ENCODE peak calls at places on chromosomes 5 and 9, in eight cellular contexts. N, B, V, P, D, G, Q and S are unnamed samples.

GRCh38 chr5:35651002-35651756 is 33.5 kb downstream of the SPEF2 start:
- DNase-seq in N (peak), B (peak), V (peak), P (peak), D (no peak), G (no peak), Q (no peak), S (peak)

GRCh38 chr5:155004138-155004744 is 9.3 kb upstream of the KIF4B start:
- DNase-seq in N (no peak), B (peak), V (no peak), P (no peak), D (no peak), G (peak), Q (no peak), S (no peak)

GRCh38 chr5:148973455-148973854 is 89.4 kb downstream of the SH3TC2 start:
- DNase-seq in N (no peak), B (no peak), V (no peak), P (no peak), D (no peak), G (no peak), Q (no peak), S (no peak)

GRCh38 chr5:36492998-36493655 is 113.3 kb upstream of the SLC1A3 start:
- DNase-seq in N (no peak), B (no peak), V (no peak), P (no peak), D (no peak), G (no peak), Q (no peak), S (no peak)

GRCh38 chr5:136222575-136223235 is 29.7 kb upstream of the SMIM32 start:
- DNase-seq in N (no peak), B (no peak), V (peak), P (no peak), D (no peak), G (no peak), Q (no peak), S (no peak)

GRCh38 chr5:56974241-56974640 is 22.3 kb upstream of the MIER3 start:
- DNase-seq in N (no peak), B (no peak), V (no peak), P (no peak), D (no peak), G (no peak), Q (no peak), S (no peak)

GRCh38 chr5:94017579-94017978 is 276.2 kb upstream of the POU5F2 start:
- DNase-seq in N (no peak), B (no peak), V (no peak), P (no peak), D (no peak), G (no peak), Q (no peak), S (no peak)

GRCh38 chr5:74324556-74324955 is 316.0 kb downstream of the ENC1 start:
- DNase-seq in N (no peak), B (no peak), V (no peak), P (no peak), D (no peak), G (no peak), Q (no peak), S (no peak)

GRCh38 chr5:8114597-8115266 is 245.8 kb downstream of the MTRR start:
- DNase-seq in N (no peak), B (no peak), V (no peak), P (no peak), D (no peak), G (no peak), Q (no peak), S (no peak)

GRCh38 chr5:442335-443238 is at the start of gene EXOC3:
- DNase-seq in N (no peak), B (peak), V (peak), P (peak), D (peak), G (peak), Q (peak), S (peak)

GRCh38 chr5:36870399-36871040 is 6.0 kb upstream of the NIPBL start:
- DNase-seq in N (no peak), B (peak), V (peak), P (no peak), D (no peak), G (no peak), Q (no peak), S (no peak)

GRCh38 chr9:134007571-134007970 is 15.4 kb upstream of the VAV2 start:
- DNase-seq in N (no peak), B (no peak), V (no peak), P (no peak), D (no peak), G (no peak), Q (no peak), S (no peak)

GRCh38 chr5:163434410-163434866 is 3.0 kb upstream of the CCNG1 start:
- DNase-seq in N (peak), B (no peak), V (no peak), P (no peak), D (no peak), G (no peak), Q (no peak), S (no peak)

GRCh38 chr5:1388383-1388967 is 43.6 kb upstream of the CLPTM1L start:
- DNase-seq in N (no peak), B (no peak), V (no peak), P (no peak), D (no peak), G (no peak), Q (no peak), S (no peak)

GRCh38 chr9:9556865-9557803 is 1055.7 kb downstream of the PTPRD start:
- DNase-seq in N (no peak), B (no peak), V (no peak), P (no peak), D (no peak), G (no peak), Q (no peak), S (no peak)

GRCh38 chr5:207599-207998 is 10.4 kb downstream of the CCDC127 start:
- DNase-seq in N (no peak), B (no peak), V (no peak), P (no peak), D (no peak), G (no peak), Q (no peak), S (no peak)

GRCh38 chr9:33162721-33163311 is 4.3 kb downstream of the B4GALT1 start:
- DNase-seq in N (peak), B (no peak), V (no peak), P (no peak), D (no peak), G (peak), Q (no peak), S (no peak)

GRCh38 chr5:57779383-57780223 is 297.0 kb upstream of the ACTBL2 start:
- DNase-seq in N (peak), B (peak), V (no peak), P (no peak), D (no peak), G (no peak), Q (no peak), S (no peak)

GRCh38 chr5:4544049-4544675 is 596.0 kb upstream of the ADAMTS16 start:
- DNase-seq in N (no peak), B (peak), V (no peak), P (no peak), D (no peak), G (no peak), Q (no peak), S (no peak)

GRCh38 chr9:111857555-111858211 is 38.9 kb upstream of the UGCG start:
- DNase-seq in N (peak), B (no peak), V (no peak), P (no peak), D (no peak), G (no peak), Q (no peak), S (no peak)

GRCh38 chr9:86943223-86943870 is 4.0 kb downstream of the GAS1 start:
- DNase-seq in N (no peak), B (peak), V (no peak), P (no peak), D (no peak), G (peak), Q (no peak), S (no peak)

GRCh38 chr5:11182441-11183080 is 421.5 kb upstream of the DAP start:
- DNase-seq in N (no peak), B (peak), V (peak), P (no peak), D (no peak), G (no peak), Q (no peak), S (no peak)

GRCh38 chr5:106376522-106376921 is 1294.2 kb downstream of the EFNA5 start:
- DNase-seq in N (peak), B (no peak), V (no peak), P (no peak), D (no peak), G (no peak), Q (no peak), S (no peak)

GRCh38 chr5:181160144-181160754 is 12.9 kb downstream of the OR2V2 start:
- DNase-seq in N (no peak), B (peak), V (no peak), P (peak), D (no peak), G (peak), Q (no peak), S (peak)

GRCh38 chr9:134055981-134056461 is 11.8 kb downstream of the BRD3 start:
- DNase-seq in N (peak), B (no peak), V (peak), P (no peak), D (no peak), G (peak), Q (no peak), S (no peak)

GRCh38 chr5:102666164-102666951 is 88.7 kb upstream of the PAM start:
- DNase-seq in N (no peak), B (no peak), V (no peak), P (no peak), D (no peak), G (no peak), Q (no peak), S (no peak)

GRCh38 chr5:10500669-10501068 is 59.0 kb downstream of the ROPN1L start:
- DNase-seq in N (no peak), B (no peak), V (no peak), P (no peak), D (no peak), G (no peak), Q (no peak), S (no peak)

GRCh38 chr5:38529955-38530644 is 26.3 kb downstream of the LIFR start:
- DNase-seq in N (no peak), B (no peak), V (no peak), P (no peak), D (no peak), G (no peak), Q (no peak), S (no peak)

GRCh38 chr9:133113928-133114351 is 7.1 kb downstream of the RALGDS start:
- DNase-seq in N (no peak), B (peak), V (no peak), P (no peak), D (no peak), G (peak), Q (no peak), S (no peak)

GRCh38 chr9:30628915-30629564 is 1755.4 kb upstream of the ACO1 start:
- DNase-seq in N (no peak), B (no peak), V (no peak), P (no peak), D (no peak), G (no peak), Q (no peak), S (no peak)

GRCh38 chr9:130884111-130884531 is 12.5 kb downstream of the QRFP start:
- DNase-seq in N (no peak), B (no peak), V (no peak), P (no peak), D (no peak), G (no peak), Q (no peak), S (no peak)

GRCh38 chr9:18829858-18830257 is 203.2 kb downstream of the SAXO1 start:
- DNase-seq in N (no peak), B (no peak), V (no peak), P (no peak), D (no peak), G (no peak), Q (no peak), S (no peak)

GRCh38 chr5:55865831-55866230 is 14.7 kb downstream of the IL31RA start:
- DNase-seq in N (no peak), B (peak), V (no peak), P (no peak), D (no peak), G (no peak), Q (no peak), S (no peak)

GRCh38 chr5:158869092-158869491 is 230.6 kb downstream of the EBF1 start:
- DNase-seq in N (no peak), B (no peak), V (no peak), P (no peak), D (no peak), G (no peak), Q (no peak), S (no peak)

GRCh38 chr5:35294976-35295375 is 64.7 kb upstream of the PRLR start:
- DNase-seq in N (no peak), B (no peak), V (no peak), P (no peak), D (no peak), G (no peak), Q (no peak), S (no peak)

GRCh38 chr5:10524376-10525123 is 39.3 kb upstream of the ANKRD33B start:
- DNase-seq in N (no peak), B (no peak), V (peak), P (no peak), D (peak), G (no peak), Q (no peak), S (no peak)

GRCh38 chr5:25090818-25091217 is 446.0 kb upstream of the CDH10 start:
- DNase-seq in N (no peak), B (no peak), V (no peak), P (no peak), D (no peak), G (no peak), Q (no peak), S (no peak)

GRCh38 chr9:113139225-113139829 is 11.5 kb upstream of the SLC31A2 start:
- DNase-seq in N (no peak), B (no peak), V (no peak), P (no peak), D (peak), G (no peak), Q (no peak), S (no peak)

GRCh38 chr9:109555215-109555614 is 57.1 kb upstream of the PTPN3 start:
- DNase-seq in N (no peak), B (no peak), V (no peak), P (no peak), D (no peak), G (no peak), Q (no peak), S (no peak)